ENCODE peak calls at places on chromosome 5, in six cellular contexts. V is heart right ventricle; A is AML-193; B is CD8-positive, alpha-beta memory T cell; S is RCC 7860; E is NCI-H1105 treated with DMSO at 0.1 percent for 48 hours. R is an unnamed sample.

GRCh38 chr5:156383510-156383909 is 56.5 kb downstream of the SGCD start:
- DNase-seq in A (no peak), V (no peak), S (no peak), E (no peak), B (no peak), R (no peak)

GRCh38 chr5:167804512-167805220 is 486.8 kb upstream of the WWC1 start:
- DNase-seq in B (no peak), A (no peak), S (no peak), V (no peak), E (no peak), R (no peak)

GRCh38 chr5:31078931-31079330 is 114.6 kb upstream of the CDH6 start:
- DNase-seq in A (no peak), V (no peak), E (no peak), B (no peak), S (no peak), R (no peak)

GRCh38 chr5:156824800-156825199 is 25.3 kb upstream of the PPP1R2B start:
- DNase-seq in V (no peak), S (no peak), A (no peak), E (peak; percentile 56), B (no peak), R (no peak)

GRCh38 chr5:125342938-125343401 is 596.5 kb upstream of the ZNF608 start:
- DNase-seq in E (no peak), B (no peak), S (no peak), A (no peak), V (no peak), R (no peak)

GRCh38 chr5:123814796-123815479 is 303.0 kb downstream of the CSNK1G3 start:
- DNase-seq in B (no peak), V (no peak), S (no peak), E (no peak), A (no peak), R (no peak)

GRCh38 chr5:583645-584044 is 28.5 kb upstream of the CEP72 start:
- DNase-seq in E (no peak), A (no peak), V (no peak), B (no peak), S (no peak), R (no peak)

GRCh38 chr5:5980601-5981000 is 397.7 kb downstream of the MED10 start:
- DNase-seq in A (no peak), V (no peak), E (no peak), B (no peak), S (no peak), R (no peak)

GRCh38 chr5:154271936-154272514 is 81.5 kb downstream of the GALNT10 start:
- DNase-seq in V (no peak), A (no peak), B (no peak), S (no peak), E (peak; percentile 50), R (no peak)

GRCh38 chr5:145941677-145942130 is 5.3 kb downstream of the SH3RF2 start:
- DNase-seq in V (no peak), B (no peak), A (no peak), E (no peak), S (peak; percentile 66), R (no peak)

GRCh38 chr5:79831910-79832309 is 142.3 kb downstream of the CMYA5 start:
- DNase-seq in B (no peak), A (no peak), S (no peak), V (no peak), E (no peak), R (no peak)

GRCh38 chr5:125484272-125485002 is 738.0 kb upstream of the ZNF608 start:
- DNase-seq in B (no peak), S (peak; percentile 87), E (peak; percentile 86), A (no peak), V (peak; percentile 52), R (peak; percentile 16)

GRCh38 chr5:127574852-127575679 is 57.6 kb downstream of the PRRC1 start:
- DNase-seq in E (no peak), S (no peak), V (no peak), B (no peak), A (no peak), R (no peak)

GRCh38 chr5:66306105-66306843 is 162.2 kb downstream of the SREK1 start:
- DNase-seq in E (peak; percentile 56), S (peak; percentile 17), B (peak; percentile 10), A (peak; percentile 43), V (no peak), R (peak; percentile 64)

GRCh38 chr5:103674739-103675138 is 112.2 kb upstream of the NUDT12 start:
- DNase-seq in B (no peak), E (no peak), V (no peak), S (no peak), A (no peak), R (no peak)

GRCh38 chr5:88109806-88110205 is 158.8 kb downstream of the TMEM161B start:
- DNase-seq in V (no peak), A (no peak), E (no peak), B (no peak), S (no peak), R (no peak)

GRCh38 chr5:169971780-169972179 is 8.5 kb downstream of the INSYN2B start:
- DNase-seq in B (no peak), S (no peak), E (no peak), V (no peak), A (no peak), R (no peak)

GRCh38 chr5:142915038-142915437 is 144.9 kb downstream of the ARHGAP26 start:
- DNase-seq in S (no peak), A (no peak), V (no peak), E (no peak), B (no peak), R (no peak)

GRCh38 chr5:19625562-19625961 is 362.4 kb downstream of the CDH18 start:
- DNase-seq in B (no peak), A (no peak), V (no peak), S (no peak), E (no peak), R (no peak)

GRCh38 chr5:150263801-150264621 is 25.6 kb downstream of the CAMK2A start:
- DNase-seq in V (no peak), A (no peak), S (peak; percentile 95), E (no peak), B (no peak), R (peak; percentile 87)